ENCODE peak calls at places on chromosomes 5 and 9, in eight cellular contexts. V is HepG2, L is H1, R is A549, D is tibial nerve, J is suprapubic skin, B is sigmoid colon, X is K562. A is an unnamed sample.

GRCh38 chr5:135745897-135746500 is 88.5 kb upstream of the SLC25A48 start:
- DNase-seq in X (no peak), B (no peak), R (no peak), J (no peak), V (no peak), D (no peak), L (no peak), A (no peak)

GRCh38 chr5:173753307-173754168 is 134.6 kb upstream of the CPEB4 start:
- DNase-seq in X (peak; percentile 31), L (peak; percentile 68), R (no peak), V (peak; percentile 82), D (no peak), J (no peak), B (no peak), A (no peak)

GRCh38 chr5:1704266-1704665 is 95.4 kb downstream of the MRPL36 start:
- DNase-seq in B (no peak), L (peak; percentile 35), D (no peak), V (no peak), J (no peak), X (no peak), R (no peak), A (no peak)

GRCh38 chr5:123089572-123089970 is 530 bp downstream of the PRDM6 start:
- DNase-seq in R (peak; percentile 45), B (peak; percentile 79), J (no peak), D (no peak), V (peak; percentile 12), X (no peak), L (peak; percentile 83), A (peak; percentile 59)

GRCh38 chr9:110546411-110546871 is 33.1 kb downstream of the SVEP1 start:
- DNase-seq in R (no peak), V (peak; percentile 13), L (no peak), J (no peak), D (no peak), X (no peak), B (no peak), A (no peak)

GRCh38 chr9:85483214-85483613 is 258.5 kb downstream of the AGTPBP1 start:
- DNase-seq in D (no peak), B (no peak), J (no peak), R (peak; percentile 32), X (no peak), V (no peak), L (no peak), A (no peak)

GRCh38 chr5:19496056-19496455 is 491.9 kb downstream of the CDH18 start:
- DNase-seq in D (no peak), R (no peak), L (no peak), V (no peak), J (no peak), B (no peak), X (no peak), A (no peak)

GRCh38 chr9:115941561-115942315 is 211.9 kb upstream of the PAPPA start:
- DNase-seq in J (no peak), L (no peak), X (no peak), B (no peak), V (no peak), R (no peak), D (no peak), A (no peak)

GRCh38 chr5:146986469-146986868 is 107.9 kb upstream of the PPP2R2B start:
- DNase-seq in D (no peak), V (no peak), J (no peak), X (no peak), L (no peak), R (no peak), B (no peak), A (no peak)

GRCh38 chr9:108978121-108978694 is 35.1 kb downstream of the CTNNAL1 start:
- DNase-seq in J (no peak), X (no peak), D (no peak), B (no peak), V (no peak), R (no peak), L (no peak), A (no peak)

GRCh38 chr5:144273232-144274027 is 102.8 kb downstream of the KCTD16 start:
- DNase-seq in D (no peak), X (no peak), V (no peak), R (no peak), B (no peak), J (no peak), L (no peak), A (no peak)

GRCh38 chr9:87336407-87336806 is 161.3 kb upstream of the DAPK1 start:
- DNase-seq in J (no peak), D (no peak), B (no peak), R (peak; percentile 49), L (no peak), V (peak; percentile 46), X (peak; percentile 18), A (no peak)

GRCh38 chr5:61866930-61867329 is 439.1 kb upstream of the KIF2A start:
- DNase-seq in J (no peak), R (peak; percentile 23), L (no peak), X (peak; percentile 16), V (no peak), B (no peak), D (no peak), A (no peak)

GRCh38 chr5:134124289-134125194 is 10.1 kb downstream of the TCF7 start:
- DNase-seq in D (no peak), X (no peak), L (no peak), J (no peak), V (no peak), R (no peak), B (no peak), A (no peak)
- H3K4me1 ChIP-seq in D (no peaks in the 10 kb centered on the region), X (peaks cover 13% of the 10 kb centered on the region), L (no peaks in the 10 kb centered on the region), J (peaks cover 50% of the 10 kb centered on the region), V (peaks cover 10% of the 10 kb centered on the region), R (peaks cover 18% of the 10 kb centered on the region), B (no peaks in the 10 kb centered on the region), A (peaks cover 15% of the 10 kb centered on the region)

DNA sequence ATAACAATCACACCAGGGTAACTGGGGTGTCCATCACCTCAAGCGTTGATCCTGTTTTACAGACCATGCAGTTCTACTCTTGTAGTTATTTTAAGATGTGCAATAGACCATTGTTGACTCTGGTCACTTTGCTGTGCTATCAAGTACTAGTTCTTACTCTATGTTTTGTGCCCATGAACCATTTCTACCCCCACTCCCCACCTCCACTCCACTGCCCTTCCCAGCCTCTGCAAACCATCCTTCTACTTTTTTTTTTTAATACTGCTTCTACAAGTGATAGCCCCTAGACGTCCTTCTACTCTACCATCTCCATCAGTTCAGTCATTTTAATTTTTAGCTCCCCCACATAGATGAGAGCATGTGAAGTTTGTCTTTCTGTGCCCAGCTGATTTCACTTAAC is 38.8 kb downstream of the EHMT1 start:
- DNase-seq in B (no peak), R (no peak), D (no peak), X (no peak), V (no peak), J (no peak), L (no peak), A (no peak)
- TF ChIP-seq EP300 in B (no peak), R (no peak), D (no peak), X (no peak), V (no peak), J (no peak), L (no peak), A (no peak)

GRCh38 chr5:80192507-80193241 is 63.2 kb downstream of the SERINC5 start:
- DNase-seq in R (peak; percentile 5), X (no peak), V (peak; percentile 31), J (no peak), D (no peak), B (peak; percentile 68), L (no peak), A (peak; percentile 55)
- H3K4me1 ChIP-seq in R (peaks cover 8% of the 10 kb centered on the region), X (peaks cover 5% of the 10 kb centered on the region), V (peaks cover 50% of the 10 kb centered on the region), J (peaks cover 42% of the 10 kb centered on the region), D (peaks cover 3% of the 10 kb centered on the region), B (no peaks in the 10 kb centered on the region), L (peaks cover 18% of the 10 kb centered on the region), A (peaks cover 36% of the 10 kb centered on the region)

GRCh38 chr5:32304622-32305021 is 8.1 kb downstream of the MTMR12 start:
- DNase-seq in B (no peak), R (no peak), J (no peak), L (no peak), D (no peak), X (no peak), V (no peak), A (no peak)
- TF ChIP-seq EP300 in B (no peak), R (no peak), J (no peak), L (no peak), D (no peak), X (no peak), V (no peak), A (no peak)

DNA sequence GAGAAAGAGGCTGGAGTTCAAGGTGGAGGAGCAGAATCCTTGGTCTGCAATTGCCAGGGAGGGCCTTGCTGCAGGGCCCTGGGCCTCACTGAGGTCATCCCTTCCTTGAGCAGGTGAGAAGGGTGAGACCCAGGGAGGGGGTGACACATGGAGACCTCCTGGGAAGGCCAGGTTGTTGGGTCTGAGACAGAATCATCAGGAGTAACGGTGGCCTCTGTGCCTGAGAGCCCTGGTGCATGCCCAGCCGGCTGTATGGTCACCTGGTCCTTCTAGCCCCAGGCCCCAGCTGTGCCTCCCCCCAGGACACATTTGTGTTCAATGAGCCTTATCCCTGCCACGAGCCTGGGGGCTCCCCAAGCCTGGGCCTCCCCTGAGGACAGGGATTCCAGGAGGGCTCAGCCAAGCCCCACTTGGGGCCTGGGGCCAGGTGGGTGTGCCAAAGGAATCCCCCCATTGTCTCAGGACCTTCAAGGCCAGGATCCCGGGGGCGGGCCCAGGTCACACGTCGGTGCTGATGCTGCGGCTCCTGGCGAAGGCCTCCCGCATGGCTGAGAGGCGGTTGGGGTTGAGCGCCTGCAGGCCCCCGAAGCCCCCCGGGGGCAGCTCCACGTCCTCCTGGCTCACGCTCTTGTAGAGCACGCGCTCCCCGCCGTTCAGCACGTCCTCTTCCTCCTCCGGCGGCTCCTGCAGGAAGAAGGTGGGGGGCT is 30.5 kb downstream of the FAM163B start:
- DNase-seq in B (no peak), V (no peak), X (no peak), D (no peak), J (no peak), L (no peak), R (no peak), A (peak; percentile 40)
- H3K4me1 ChIP-seq in B (no peaks in the 10 kb centered on the region), V (peaks cover 21% of the 10 kb centered on the region), X (peaks cover 23% of the 10 kb centered on the region), D (no peaks in the 10 kb centered on the region), J (peaks cover 5% of the 10 kb centered on the region), L (peaks cover 8% of the 10 kb centered on the region), R (no peaks in the 10 kb centered on the region), A (peaks cover 6% of the 10 kb centered on the region)

DNA sequence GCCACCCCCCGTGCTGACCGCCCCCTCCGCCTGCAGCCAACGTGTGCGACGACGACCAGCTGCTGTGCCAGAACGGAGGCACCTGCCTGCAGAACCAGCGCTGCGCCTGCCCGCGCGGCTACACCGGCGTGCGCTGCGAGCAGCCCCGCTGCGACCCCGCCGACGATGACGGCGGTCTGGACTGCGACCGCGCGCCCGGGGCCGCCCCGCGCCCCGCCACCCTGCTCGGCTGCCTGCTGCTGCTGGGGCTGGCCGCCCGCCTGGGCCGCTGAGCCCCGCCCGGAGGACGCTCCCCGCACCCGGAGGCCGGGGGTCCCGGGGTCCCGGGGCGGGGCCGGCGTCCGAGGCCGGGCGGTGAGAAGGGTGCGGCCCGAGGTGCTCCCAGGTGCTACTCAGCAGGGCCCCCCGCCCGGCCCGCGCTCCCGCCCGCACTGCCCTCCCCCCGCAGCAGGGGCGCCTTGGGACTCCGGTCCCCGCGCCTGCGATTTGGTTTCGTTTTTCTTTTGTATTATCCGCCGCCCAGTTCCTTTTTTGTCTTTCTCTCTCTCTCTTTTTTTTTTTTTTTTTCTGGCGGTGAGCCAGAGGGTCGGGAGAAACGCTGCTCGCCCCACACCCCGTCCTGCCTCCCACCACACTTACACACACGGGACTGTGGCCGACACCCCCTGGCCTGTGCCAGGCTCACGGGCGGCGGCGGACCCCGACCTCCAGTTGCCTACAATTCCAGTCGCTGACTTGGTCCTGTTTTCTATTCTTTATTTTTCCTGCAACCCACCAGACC is 80.2 kb downstream of the NTNG2 start:
- DNase-seq in B (no peak), L (no peak), X (peak; percentile 46), J (no peak), V (no peak), R (no peak), D (no peak), A (peak; percentile 39)
- TF ChIP-seq EP300 in B (no peak), L (no peak), X (no peak), J (no peak), V (no peak), R (no peak), D (no peak), A (no peak)

A was measured in ovary.